ENCODE peak calls at places on chromosomes 11 and 22, in five cellular contexts. One of them, this sample, is unnamed.

GRCh38 chr11:88553204-88553603 is 215.7 kb upstream of the CTSC start:
- DNase-seq in activated T-helper 1 cell treated with anti-CD3 and anti-CD28 coated beads, Interleukin-12 subunit alpha, Interleukin-12 subunit beta, Interleukin-2, Interleukin-4 antibody, amounts not matched to agents 30 ng/mL and 10 ng/mL and 1 ng/mL, durations not matched to agents 14 hours and 24 hours and 36 hours: no peak
- DNase-seq in AG10803: peak
- DNase-seq in Calu3: no peak
- DNase-seq in left cardiac atrium: no peak
- DNase-seq in this sample: no peak

GRCh38 chr22:36761553-36762240 is 14.2 kb downstream of the IFT27 start:
- DNase-seq in left cardiac atrium: no peak
- DNase-seq in Calu3: no peak
- DNase-seq in AG10803: no peak
- DNase-seq in activated T-helper 1 cell treated with anti-CD3 and anti-CD28 coated beads, Interleukin-12 subunit alpha, Interleukin-12 subunit beta, Interleukin-2, Interleukin-4 antibody, amounts not matched to agents 30 ng/mL and 10 ng/mL and 1 ng/mL, durations not matched to agents 14 hours and 24 hours and 36 hours: no peak
- DNase-seq in this sample: no peak

GRCh38 chr22:28909375-28909774 is 26.0 kb downstream of the ZNRF3 start:
- DNase-seq in Calu3: peak
- DNase-seq in left cardiac atrium: peak
- DNase-seq in activated T-helper 1 cell treated with anti-CD3 and anti-CD28 coated beads, Interleukin-12 subunit alpha, Interleukin-12 subunit beta, Interleukin-2, Interleukin-4 antibody, amounts not matched to agents 30 ng/mL and 10 ng/mL and 1 ng/mL, durations not matched to agents 14 hours and 24 hours and 36 hours: peak
- DNase-seq in AG10803: no peak
- DNase-seq in this sample: no peak

GRCh38 chr11:22539851-22540376 is 85.7 kb downstream of the FANCF start:
- DNase-seq in left cardiac atrium: no peak
- DNase-seq in Calu3: peak
- DNase-seq in activated T-helper 1 cell treated with anti-CD3 and anti-CD28 coated beads, Interleukin-12 subunit alpha, Interleukin-12 subunit beta, Interleukin-2, Interleukin-4 antibody, amounts not matched to agents 30 ng/mL and 10 ng/mL and 1 ng/mL, durations not matched to agents 14 hours and 24 hours and 36 hours: no peak
- DNase-seq in AG10803: peak
- DNase-seq in this sample: peak

GRCh38 chr11:74932797-74933196 is 16.1 kb downstream of the XRRA1 start:
- DNase-seq in AG10803: peak
- DNase-seq in Calu3: no peak
- DNase-seq in activated T-helper 1 cell treated with anti-CD3 and anti-CD28 coated beads, Interleukin-12 subunit alpha, Interleukin-12 subunit beta, Interleukin-2, Interleukin-4 antibody, amounts not matched to agents 30 ng/mL and 10 ng/mL and 1 ng/mL, durations not matched to agents 14 hours and 24 hours and 36 hours: no peak
- DNase-seq in left cardiac atrium: no peak
- DNase-seq in this sample: no peak

GRCh38 chr11:58006940-58007339 is 16.7 kb upstream of the OR9Q1 start:
- DNase-seq in left cardiac atrium: no peak
- DNase-seq in AG10803: peak
- DNase-seq in activated T-helper 1 cell treated with anti-CD3 and anti-CD28 coated beads, Interleukin-12 subunit alpha, Interleukin-12 subunit beta, Interleukin-2, Interleukin-4 antibody, amounts not matched to agents 30 ng/mL and 10 ng/mL and 1 ng/mL, durations not matched to agents 14 hours and 24 hours and 36 hours: no peak
- DNase-seq in Calu3: no peak
- DNase-seq in this sample: no peak

GRCh38 chr11:65646921-65647701 is 9.2 kb downstream of the SIPA1 start:
- DNase-seq in AG10803: no peak
- DNase-seq in activated T-helper 1 cell treated with anti-CD3 and anti-CD28 coated beads, Interleukin-12 subunit alpha, Interleukin-12 subunit beta, Interleukin-2, Interleukin-4 antibody, amounts not matched to agents 30 ng/mL and 10 ng/mL and 1 ng/mL, durations not matched to agents 14 hours and 24 hours and 36 hours: no peak
- DNase-seq in left cardiac atrium: no peak
- DNase-seq in Calu3: no peak
- DNase-seq in this sample: no peak

GRCh38 chr11:4697583-4697982 is at the start of gene OR51E2:
- DNase-seq in AG10803: peak
- DNase-seq in activated T-helper 1 cell treated with anti-CD3 and anti-CD28 coated beads, Interleukin-12 subunit alpha, Interleukin-12 subunit beta, Interleukin-2, Interleukin-4 antibody, amounts not matched to agents 30 ng/mL and 10 ng/mL and 1 ng/mL, durations not matched to agents 14 hours and 24 hours and 36 hours: no peak
- DNase-seq in Calu3: no peak
- DNase-seq in left cardiac atrium: no peak
- DNase-seq in this sample: no peak

GRCh38 chr11:82907376-82907775 is 5.8 kb downstream of the DDIAS start:
- DNase-seq in activated T-helper 1 cell treated with anti-CD3 and anti-CD28 coated beads, Interleukin-12 subunit alpha, Interleukin-12 subunit beta, Interleukin-2, Interleukin-4 antibody, amounts not matched to agents 30 ng/mL and 10 ng/mL and 1 ng/mL, durations not matched to agents 14 hours and 24 hours and 36 hours: no peak
- DNase-seq in AG10803: no peak
- DNase-seq in left cardiac atrium: no peak
- DNase-seq in Calu3: no peak
- DNase-seq in this sample: no peak

GRCh38 chr22:43442386-43443060 is 30.7 kb downstream of the MPPED1 start:
- DNase-seq in activated T-helper 1 cell treated with anti-CD3 and anti-CD28 coated beads, Interleukin-12 subunit alpha, Interleukin-12 subunit beta, Interleukin-2, Interleukin-4 antibody, amounts not matched to agents 30 ng/mL and 10 ng/mL and 1 ng/mL, durations not matched to agents 14 hours and 24 hours and 36 hours: no peak
- DNase-seq in left cardiac atrium: no peak
- DNase-seq in AG10803: no peak
- DNase-seq in Calu3: no peak
- DNase-seq in this sample: no peak

GRCh38 chr11:63999349-64000025 is 13.2 kb downstream of the OTUB1 start:
- DNase-seq in Calu3: no peak
- DNase-seq in activated T-helper 1 cell treated with anti-CD3 and anti-CD28 coated beads, Interleukin-12 subunit alpha, Interleukin-12 subunit beta, Interleukin-2, Interleukin-4 antibody, amounts not matched to agents 30 ng/mL and 10 ng/mL and 1 ng/mL, durations not matched to agents 14 hours and 24 hours and 36 hours: peak
- DNase-seq in AG10803: no peak
- DNase-seq in left cardiac atrium: peak
- DNase-seq in this sample: no peak

GRCh38 chr22:26777402-26777801 is 120.0 kb downstream of the MIAT start:
- DNase-seq in activated T-helper 1 cell treated with anti-CD3 and anti-CD28 coated beads, Interleukin-12 subunit alpha, Interleukin-12 subunit beta, Interleukin-2, Interleukin-4 antibody, amounts not matched to agents 30 ng/mL and 10 ng/mL and 1 ng/mL, durations not matched to agents 14 hours and 24 hours and 36 hours: no peak
- DNase-seq in Calu3: no peak
- DNase-seq in left cardiac atrium: no peak
- DNase-seq in AG10803: peak
- DNase-seq in this sample: no peak

GRCh38 chr11:2186669-2187266 is 15.2 kb upstream of the TH start:
- DNase-seq in Calu3: peak
- DNase-seq in left cardiac atrium: no peak
- DNase-seq in AG10803: peak
- DNase-seq in activated T-helper 1 cell treated with anti-CD3 and anti-CD28 coated beads, Interleukin-12 subunit alpha, Interleukin-12 subunit beta, Interleukin-2, Interleukin-4 antibody, amounts not matched to agents 30 ng/mL and 10 ng/mL and 1 ng/mL, durations not matched to agents 14 hours and 24 hours and 36 hours: no peak
- DNase-seq in this sample: peak

GRCh38 chr11:43908191-43908590 is 27.6 kb downstream of the ALKBH3 start:
- DNase-seq in Calu3: no peak
- DNase-seq in left cardiac atrium: no peak
- DNase-seq in activated T-helper 1 cell treated with anti-CD3 and anti-CD28 coated beads, Interleukin-12 subunit alpha, Interleukin-12 subunit beta, Interleukin-2, Interleukin-4 antibody, amounts not matched to agents 30 ng/mL and 10 ng/mL and 1 ng/mL, durations not matched to agents 14 hours and 24 hours and 36 hours: no peak
- DNase-seq in AG10803: no peak
- DNase-seq in this sample: no peak

GRCh38 chr22:48242461-48242864 is 1480.0 kb downstream of the TBC1D22A start:
- DNase-seq in left cardiac atrium: no peak
- DNase-seq in activated T-helper 1 cell treated with anti-CD3 and anti-CD28 coated beads, Interleukin-12 subunit alpha, Interleukin-12 subunit beta, Interleukin-2, Interleukin-4 antibody, amounts not matched to agents 30 ng/mL and 10 ng/mL and 1 ng/mL, durations not matched to agents 14 hours and 24 hours and 36 hours: no peak
- DNase-seq in Calu3: no peak
- DNase-seq in AG10803: no peak
- DNase-seq in this sample: no peak

GRCh38 chr11:66262191-66262590 is 6.2 kb upstream of the RAB1B start:
- DNase-seq in AG10803: no peak
- DNase-seq in left cardiac atrium: no peak
- DNase-seq in activated T-helper 1 cell treated with anti-CD3 and anti-CD28 coated beads, Interleukin-12 subunit alpha, Interleukin-12 subunit beta, Interleukin-2, Interleukin-4 antibody, amounts not matched to agents 30 ng/mL and 10 ng/mL and 1 ng/mL, durations not matched to agents 14 hours and 24 hours and 36 hours: no peak
- DNase-seq in Calu3: no peak
- DNase-seq in this sample: no peak

GRCh38 chr11:96144553-96144952 is 198.4 kb downstream of the MAML2 start:
- DNase-seq in Calu3: no peak
- DNase-seq in AG10803: no peak
- DNase-seq in activated T-helper 1 cell treated with anti-CD3 and anti-CD28 coated beads, Interleukin-12 subunit alpha, Interleukin-12 subunit beta, Interleukin-2, Interleukin-4 antibody, amounts not matched to agents 30 ng/mL and 10 ng/mL and 1 ng/mL, durations not matched to agents 14 hours and 24 hours and 36 hours: no peak
- DNase-seq in left cardiac atrium: no peak
- DNase-seq in this sample: no peak

GRCh38 chr11:96088914-96089313 is 165.0 kb upstream of the MTMR2 start:
- DNase-seq in left cardiac atrium: no peak
- DNase-seq in Calu3: no peak
- DNase-seq in AG10803: no peak
- DNase-seq in activated T-helper 1 cell treated with anti-CD3 and anti-CD28 coated beads, Interleukin-12 subunit alpha, Interleukin-12 subunit beta, Interleukin-2, Interleukin-4 antibody, amounts not matched to agents 30 ng/mL and 10 ng/mL and 1 ng/mL, durations not matched to agents 14 hours and 24 hours and 36 hours: no peak
- DNase-seq in this sample: no peak

GRCh38 chr11:120563698-120564572 is 52.4 kb downstream of the GRIK4 start:
- DNase-seq in Calu3: no peak
- DNase-seq in AG10803: no peak
- DNase-seq in activated T-helper 1 cell treated with anti-CD3 and anti-CD28 coated beads, Interleukin-12 subunit alpha, Interleukin-12 subunit beta, Interleukin-2, Interleukin-4 antibody, amounts not matched to agents 30 ng/mL and 10 ng/mL and 1 ng/mL, durations not matched to agents 14 hours and 24 hours and 36 hours: no peak
- DNase-seq in left cardiac atrium: peak
- DNase-seq in this sample: no peak

GRCh38 chr11:96054870-96055705 is 131.2 kb upstream of the MTMR2 start:
- DNase-seq in AG10803: peak
- DNase-seq in activated T-helper 1 cell treated with anti-CD3 and anti-CD28 coated beads, Interleukin-12 subunit alpha, Interleukin-12 subunit beta, Interleukin-2, Interleukin-4 antibody, amounts not matched to agents 30 ng/mL and 10 ng/mL and 1 ng/mL, durations not matched to agents 14 hours and 24 hours and 36 hours: no peak
- DNase-seq in Calu3: no peak
- DNase-seq in left cardiac atrium: no peak
- DNase-seq in this sample: peak

GRCh38 chr11:29343465-29344333 is 673.1 kb downstream of the KCNA4 start:
- DNase-seq in AG10803: peak
- DNase-seq in Calu3: peak
- DNase-seq in activated T-helper 1 cell treated with anti-CD3 and anti-CD28 coated beads, Interleukin-12 subunit alpha, Interleukin-12 subunit beta, Interleukin-2, Interleukin-4 antibody, amounts not matched to agents 30 ng/mL and 10 ng/mL and 1 ng/mL, durations not matched to agents 14 hours and 24 hours and 36 hours: peak
- DNase-seq in left cardiac atrium: peak
- DNase-seq in this sample: peak

GRCh38 chr22:19758896-19759458 is 1.6 kb upstream of the TBX1 start:
- DNase-seq in AG10803: no peak
- DNase-seq in activated T-helper 1 cell treated with anti-CD3 and anti-CD28 coated beads, Interleukin-12 subunit alpha, Interleukin-12 subunit beta, Interleukin-2, Interleukin-4 antibody, amounts not matched to agents 30 ng/mL and 10 ng/mL and 1 ng/mL, durations not matched to agents 14 hours and 24 hours and 36 hours: no peak
- DNase-seq in left cardiac atrium: no peak
- DNase-seq in Calu3: no peak
- DNase-seq in this sample: no peak

GRCh38 chr11:66328036-66328306 is 8.3 kb downstream of the RIN1 start:
- DNase-seq in AG10803: no peak
- DNase-seq in activated T-helper 1 cell treated with anti-CD3 and anti-CD28 coated beads, Interleukin-12 subunit alpha, Interleukin-12 subunit beta, Interleukin-2, Interleukin-4 antibody, amounts not matched to agents 30 ng/mL and 10 ng/mL and 1 ng/mL, durations not matched to agents 14 hours and 24 hours and 36 hours: no peak
- DNase-seq in Calu3: no peak
- DNase-seq in left cardiac atrium: no peak
- DNase-seq in this sample: no peak